ENCODE peak calls at places on chromosomes 7 and 10, in nine cellular contexts. V is HT1080, D is BE2C, E is fibroblast of mammary gland, K is MCF 10A, M is left ventricle myocardium superior, N is NCI-H2029, C is iPS DF 6.9, T is NCI-H1436. R is an unnamed sample.

GRCh38 chr10:6279540-6280267 is 77.0 kb downstream of the PFKFB3 start:
- DNase-seq in V (peak; percentile 79), D (no peak), E (peak; percentile 44), K (peak; percentile 37), M (no peak), N (no peak), C (peak; percentile 35), T (no peak), R (peak; percentile 61)

GRCh38 chr7:113113912-113114311 is 4.4 kb downstream of the SMIM30 start:
- DNase-seq in V (no peak), D (peak; percentile 22), E (peak; percentile 27), K (peak; percentile 16), M (no peak), N (no peak), C (no peak), T (no peak), R (no peak)

GRCh38 chr10:43170491-43170890 is 32.2 kb downstream of the CSGALNACT2 start:
- DNase-seq in V (peak; percentile 9), D (no peak), E (peak; percentile 26), K (no peak), M (no peak), N (no peak), C (no peak), T (no peak), R (no peak)

GRCh38 chr10:106392781-106393180 is 771.7 kb downstream of the SORCS1 start:
- DNase-seq in V (no peak), D (no peak), E (no peak), K (no peak), M (peak; percentile 23), N (no peak), C (no peak), T (no peak), R (no peak)

GRCh38 chr10:23040002-23040401 is 55.4 kb upstream of the MSRB2 start:
- DNase-seq in V (no peak), D (no peak), E (no peak), K (no peak), M (no peak), N (no peak), C (no peak), T (no peak), R (no peak)

GRCh38 chr7:131090188-131090587 is 237.5 kb upstream of the MKLN1 start:
- DNase-seq in V (no peak), D (no peak), E (no peak), K (no peak), M (no peak), N (no peak), C (no peak), T (no peak), R (no peak)

GRCh38 chr7:116741625-116742316 is 69.8 kb downstream of the MET start:
- DNase-seq in V (no peak), D (no peak), E (peak; percentile 29), K (peak; percentile 20), M (no peak), N (no peak), C (no peak), T (no peak), R (no peak)

GRCh38 chr10:106935978-106936451 is 228.5 kb downstream of the SORCS1 start:
- DNase-seq in V (no peak), D (no peak), E (no peak), K (no peak), M (no peak), N (no peak), C (no peak), T (no peak), R (no peak)

GRCh38 chr7:45182856-45183710 is 25.5 kb downstream of the RAMP3 start:
- DNase-seq in V (no peak), D (no peak), E (no peak), K (no peak), M (no peak), N (no peak), C (no peak), T (no peak), R (peak; percentile 29)

GRCh38 chr10:42973870-42974692 is 102.8 kb upstream of the RET start:
- DNase-seq in V (no peak), D (peak; percentile 10), E (no peak), K (no peak), M (no peak), N (no peak), C (no peak), T (no peak), R (no peak)

GRCh38 chr7:127588697-127589482 is 679 bp downstream of the ARF5 start:
- DNase-seq in V (peak; percentile 62), D (peak; percentile 77), E (peak; percentile 44), K (peak; percentile 52), M (peak; percentile 62), N (peak; percentile 30), C (no peak), T (peak; percentile 28), R (peak; percentile 82)

GRCh38 chr7:27143022-27143949 is at the start of gene HOXA5:
- DNase-seq in V (no peak), D (peak; percentile 36), E (peak; percentile 100), K (peak; percentile 99), M (no peak), N (no peak), C (peak; percentile 70), T (no peak), R (peak; percentile 88)

GRCh38 chr7:106111671-106112117 is 418 bp downstream of the SYPL1 start:
- DNase-seq in V (no peak), D (peak; percentile 78), E (peak; percentile 62), K (peak; percentile 79), M (peak; percentile 89), N (peak; percentile 57), C (no peak), T (peak; percentile 40), R (no peak)

GRCh38 chr7:80498481-80499349 is 13.1 kb downstream of the GNAT3 start:
- DNase-seq in V (no peak), D (no peak), E (peak; percentile 70), K (peak; percentile 51), M (no peak), N (no peak), C (no peak), T (no peak), R (no peak)

GRCh38 chr7:104366390-104366789 is 38.0 kb downstream of the LHFPL3 start:
- DNase-seq in V (no peak), D (no peak), E (no peak), K (no peak), M (no peak), N (no peak), C (no peak), T (no peak), R (no peak)